ENCODE peak calls at places on chromosome 18, in seven cellular contexts. One of them, this sample, is unnamed.

GRCh38 chr18:10296491-10296890 is 157.9 kb upstream of the APCDD1 start:
- DNase-seq in A549: no peak
- DNase-seq in stimulated activated CD4-positive, alpha-beta T cell treated with anti-CD3 and anti-CD28 coated beads, Interleukin-15, amount 100 ng/mL, for 1 hour: no peak
- DNase-seq in activated naive CD4-positive, alpha-beta T cell treated with Interleukin-2 at 50 U/mL for 16 hours: no peak
- DNase-seq in NCI-H2171: no peak
- DNase-seq in kidney epithelial cell: no peak
- DNase-seq in CD8-positive, alpha-beta memory T cell: no peak
- DNase-seq in this sample: no peak

GRCh38 chr18:62988467-62988866 is 273.1 kb downstream of the PHLPP1 start:
- DNase-seq in A549: no peak
- DNase-seq in stimulated activated CD4-positive, alpha-beta T cell treated with anti-CD3 and anti-CD28 coated beads, Interleukin-15, amount 100 ng/mL, for 1 hour: no peak
- DNase-seq in activated naive CD4-positive, alpha-beta T cell treated with Interleukin-2 at 50 U/mL for 16 hours: no peak
- DNase-seq in NCI-H2171: no peak
- DNase-seq in kidney epithelial cell: no peak
- DNase-seq in CD8-positive, alpha-beta memory T cell: no peak
- DNase-seq in this sample: no peak

GRCh38 chr18:55577812-55578539 is 10.0 kb downstream of the TCF4 start:
- DNase-seq in A549: peak
- DNase-seq in stimulated activated CD4-positive, alpha-beta T cell treated with anti-CD3 and anti-CD28 coated beads, Interleukin-15, amount 100 ng/mL, for 1 hour: no peak
- DNase-seq in activated naive CD4-positive, alpha-beta T cell treated with Interleukin-2 at 50 U/mL for 16 hours: no peak
- DNase-seq in NCI-H2171: no peak
- DNase-seq in kidney epithelial cell: no peak
- DNase-seq in CD8-positive, alpha-beta memory T cell: no peak
- DNase-seq in this sample: no peak

GRCh38 chr18:32769242-32770180 is 3.3 kb downstream of the KLHL14 start:
- DNase-seq in A549: no peak
- DNase-seq in stimulated activated CD4-positive, alpha-beta T cell treated with anti-CD3 and anti-CD28 coated beads, Interleukin-15, amount 100 ng/mL, for 1 hour: no peak
- DNase-seq in activated naive CD4-positive, alpha-beta T cell treated with Interleukin-2 at 50 U/mL for 16 hours: no peak
- DNase-seq in NCI-H2171: no peak
- DNase-seq in kidney epithelial cell: no peak
- DNase-seq in CD8-positive, alpha-beta memory T cell: no peak
- DNase-seq in this sample: no peak

GRCh38 chr18:28735731-28736130 is 558.8 kb upstream of the CDH2 start:
- DNase-seq in A549: peak
- DNase-seq in stimulated activated CD4-positive, alpha-beta T cell treated with anti-CD3 and anti-CD28 coated beads, Interleukin-15, amount 100 ng/mL, for 1 hour: no peak
- DNase-seq in activated naive CD4-positive, alpha-beta T cell treated with Interleukin-2 at 50 U/mL for 16 hours: no peak
- DNase-seq in NCI-H2171: peak
- DNase-seq in kidney epithelial cell: no peak
- DNase-seq in CD8-positive, alpha-beta memory T cell: no peak
- DNase-seq in this sample: no peak

GRCh38 chr18:63730788-63731187 is 28.0 kb downstream of the SERPINB11 start:
- DNase-seq in A549: peak
- DNase-seq in stimulated activated CD4-positive, alpha-beta T cell treated with anti-CD3 and anti-CD28 coated beads, Interleukin-15, amount 100 ng/mL, for 1 hour: no peak
- DNase-seq in activated naive CD4-positive, alpha-beta T cell treated with Interleukin-2 at 50 U/mL for 16 hours: no peak
- DNase-seq in NCI-H2171: no peak
- DNase-seq in kidney epithelial cell: no peak
- DNase-seq in CD8-positive, alpha-beta memory T cell: no peak
- DNase-seq in this sample: no peak

GRCh38 chr18:12571617-12572016 is 86.3 kb downstream of the SPIRE1 start:
- DNase-seq in A549: no peak
- DNase-seq in stimulated activated CD4-positive, alpha-beta T cell treated with anti-CD3 and anti-CD28 coated beads, Interleukin-15, amount 100 ng/mL, for 1 hour: no peak
- DNase-seq in activated naive CD4-positive, alpha-beta T cell treated with Interleukin-2 at 50 U/mL for 16 hours: no peak
- DNase-seq in NCI-H2171: no peak
- DNase-seq in kidney epithelial cell: no peak
- DNase-seq in CD8-positive, alpha-beta memory T cell: no peak
- DNase-seq in this sample: no peak

GRCh38 chr18:44723973-44724778 is 43.5 kb downstream of the SETBP1 start:
- DNase-seq in A549: no peak
- DNase-seq in stimulated activated CD4-positive, alpha-beta T cell treated with anti-CD3 and anti-CD28 coated beads, Interleukin-15, amount 100 ng/mL, for 1 hour: no peak
- DNase-seq in activated naive CD4-positive, alpha-beta T cell treated with Interleukin-2 at 50 U/mL for 16 hours: no peak
- DNase-seq in NCI-H2171: no peak
- DNase-seq in kidney epithelial cell: no peak
- DNase-seq in CD8-positive, alpha-beta memory T cell: no peak
- DNase-seq in this sample: peak

This sample was measured in Kasumi-1.